ENCODE peak calls at places on chromosomes 13 and 19, in four cellular contexts. K is HepG2, R is WTC11, Y is K562. Q is an unnamed sample.

GRCh38 chr13:41543664-41544300 is 86.4 kb downstream of the RGCC start:
- DNase-seq in K (no peak), R (no peak), Y (no peak), Q (no peak)

GRCh38 chr19:16446108-16447014 is 25.4 kb downstream of the EPS15L1 start:
- DNase-seq in K (no peak), R (no peak), Y (no peak), Q (peak)

GRCh38 chr19:13401388-13401787 is 104.9 kb downstream of the CACNA1A start:
- DNase-seq in K (peak), R (no peak), Y (peak), Q (no peak)

GRCh38 chr19:32219881-32220552 is 125.4 kb upstream of the ZNF507 start:
- DNase-seq in K (no peak), R (no peak), Y (no peak), Q (no peak)

GRCh38 chr19:42467437-42467760 is 24.7 kb upstream of the CXCL17 start:
- DNase-seq in K (no peak), R (no peak), Y (no peak), Q (no peak)

GRCh38 chr13:113660066-113660465 is 2.1 kb upstream of the ATP4B start:
- DNase-seq in K (no peak), R (no peak), Y (no peak), Q (no peak)

GRCh38 chr19:49858591-49858985 is 7.6 kb downstream of the PTOV1 start:
- DNase-seq in K (no peak), R (no peak), Y (no peak), Q (no peak)

GRCh38 chr13:105997436-105998232 is 537.8 kb downstream of the EFNB2 start:
- DNase-seq in K (no peak), R (no peak), Y (no peak), Q (no peak)

GRCh38 chr19:45470147-45471081 is 2.6 kb downstream of the FOSB start:
- DNase-seq in K (no peak), R (no peak), Y (peak), Q (no peak)

GRCh38 chr13:112154301-112155060 is 87.5 kb downstream of the SOX1 start:
- DNase-seq in K (no peak), R (no peak), Y (no peak), Q (no peak)

GRCh38 chr13:93249259-93249917 is 22.8 kb downstream of the GPC6 start:
- DNase-seq in K (peak), R (no peak), Y (no peak), Q (no peak)

GRCh38 chr13:99383511-99383921 is 76.3 kb upstream of the GPR183 start:
- DNase-seq in K (no peak), R (no peak), Y (no peak), Q (no peak)

GRCh38 chr13:109509154-109509905 is 277.1 kb downstream of the IRS2 start:
- DNase-seq in K (no peak), R (no peak), Y (no peak), Q (no peak)

GRCh38 chr19:38676023-38676877 is 28.8 kb downstream of the ACTN4 start:
- DNase-seq in K (no peak), R (no peak), Y (peak), Q (no peak)

GRCh38 chr19:13841339-13842293 is 35.3 kb upstream of the NANOS3 start:
- DNase-seq in K (no peak), R (no peak), Y (no peak), Q (no peak)

GRCh38 chr13:60261432-60262351 is 98.0 kb upstream of the DIAPH3 start:
- DNase-seq in K (no peak), R (peak), Y (no peak), Q (no peak)

GRCh38 chr13:113458218-113459065 is 5.2 kb upstream of the ADPRHL1 start:
- DNase-seq in K (peak), R (peak), Y (peak), Q (no peak)

GRCh38 chr19:14006766-14007562 is 844 bp upstream of the RFX1 start:
- DNase-seq in K (no peak), R (peak), Y (peak), Q (no peak)

GRCh38 chr19:14450876-14451275 is 17.8 kb downstream of the PKN1 start:
- DNase-seq in K (no peak), R (no peak), Y (no peak), Q (no peak)

GRCh38 chr13:37443538-37443937 is 155.0 kb downstream of the POSTN start:
- DNase-seq in K (no peak), R (no peak), Y (no peak), Q (no peak)

GRCh38 chr13:41137951-41138350 is 5.3 kb upstream of the KBTBD6 start:
- DNase-seq in K (no peak), R (no peak), Y (no peak), Q (no peak)

GRCh38 chr13:40780822-40781401 is 8.5 kb upstream of the SLC25A15 start:
- DNase-seq in K (peak), R (no peak), Y (peak), Q (no peak)

GRCh38 chr13:40220299-40220935 is 446.0 kb downstream of the FOXO1 start:
- DNase-seq in K (no peak), R (no peak), Y (no peak), Q (no peak)

GRCh38 chr13:41650706-41651105 is 193.4 kb downstream of the RGCC start:
- DNase-seq in K (no peak), R (no peak), Y (no peak), Q (no peak)

GRCh38 chr13:101489635-101490034 is 37.2 kb downstream of the ITGBL1 start:
- DNase-seq in K (no peak), R (no peak), Y (no peak), Q (no peak)

GRCh38 chr13:38421590-38422560 is 72.2 kb downstream of the UFM1 start:
- DNase-seq in K (no peak), R (no peak), Y (no peak), Q (no peak)

GRCh38 chr19:31253816-31254551 is 95.3 kb downstream of the TSHZ3 start:
- DNase-seq in K (no peak), R (no peak), Y (no peak), Q (no peak)

GRCh38 chr19:423691-424466 is 14.9 kb upstream of the C2CD4C start:
- DNase-seq in K (no peak), R (no peak), Y (no peak), Q (no peak)
- TF ChIP-seq CBFB in K (no peak), R (no peak), Y (no peak), Q (no peak)

GRCh38 chr13:32315255-32316029 is at the start of the genes BRCA2 and ZAR1L:
- DNase-seq in K (peak), R (peak), Y (peak), Q (peak)
- TF ChIP-seq CBFB in K (peak), R (no peak), Y (no peak), Q (peak)

GRCh38 chr13:97275265-97275664 is 53.1 kb downstream of the MBNL2 start:
- DNase-seq in K (peak), R (no peak), Y (no peak), Q (no peak)
- TF ChIP-seq CBFB in K (no peak), R (no peak), Y (no peak), Q (no peak)

GRCh38 chr19:18389736-18390074 is 3.7 kb downstream of the GDF15 start:
- DNase-seq in K (no peak), R (no peak), Y (no peak), Q (no peak)

GRCh38 chr19:18390075-18390909 is 4.3 kb downstream of the GDF15 start:
- DNase-seq in K (no peak), R (no peak), Y (no peak), Q (no peak)

GRCh38 chr19:18387395-18387794 is 1.4 kb downstream of the GDF15 start:
- DNase-seq in K (no peak), R (no peak), Y (peak), Q (no peak)

GRCh38 chr19:18389095-18389735 is 3.3 kb downstream of the GDF15 start:
- DNase-seq in K (no peak), R (no peak), Y (peak), Q (no peak)

GRCh38 chr19:18388328-18389094 is 2.6 kb downstream of the GDF15 start:
- DNase-seq in K (peak), R (peak), Y (peak), Q (peak)
- TF ChIP-seq CBFB in K (peak), R (no peak), Y (peak), Q (no peak)

GRCh38 chr13:78701383-78701782 is 42.4 kb upstream of the OBI1 start:
- DNase-seq in K (no peak), R (no peak), Y (no peak), Q (no peak)
- TF ChIP-seq CBFB in K (no peak), R (no peak), Y (no peak), Q (no peak)

GRCh38 chr13:31204592-31204991 is 4.8 kb downstream of the B3GLCT start:
- DNase-seq in K (peak), R (no peak), Y (peak), Q (no peak)
- TF ChIP-seq CBFB in K (no peak), R (no peak), Y (no peak), Q (no peak)